ENCODE peak calls at places on chromosomes 3 and 15, in seven cellular contexts. A is NCI-H460, N is LoVo, I is pancreas, O is NCI-H82, G is lung microvascular endothelial cell, M is IMR-90. U is an unnamed sample.

GRCh38 chr15:57109005-57109404 is 190.6 kb downstream of the TCF12 start:
- DNase-seq in I (no peak), N (no peak), G (no peak), A (no peak), O (no peak), M (no peak), U (no peak)

GRCh38 chr3:134857356-134857755 is 62.3 kb downstream of the EPHB1 start:
- DNase-seq in G (no peak), N (no peak), O (no peak), I (no peak), A (no peak), M (no peak), U (no peak)

GRCh38 chr3:79086514-79086913 is 681.3 kb downstream of the ROBO1 start:
- DNase-seq in I (no peak), A (peak; percentile 25), N (peak; percentile 64), M (peak; percentile 63), G (peak; percentile 39), O (peak; percentile 82), U (peak; percentile 69)

GRCh38 chr15:31463521-31464102 is 137.0 kb downstream of the KLF13 start:
- DNase-seq in I (no peak), O (no peak), G (peak; percentile 72), M (no peak), N (no peak), A (no peak), U (no peak)

GRCh38 chr3:9007213-9007612 is 43.9 kb upstream of the RAD18 start:
- DNase-seq in O (no peak), G (no peak), M (no peak), N (no peak), I (no peak), A (no peak), U (no peak)

GRCh38 chr15:75234191-75234810 is 23.8 kb upstream of the GOLGA6C start:
- DNase-seq in N (no peak), G (no peak), A (no peak), M (no peak), O (no peak), I (no peak), U (no peak)

GRCh38 chr3:142315083-142315482 is 89.7 kb upstream of the GK5 start:
- DNase-seq in G (peak; percentile 21), A (no peak), I (no peak), M (peak; percentile 87), O (no peak), N (no peak), U (peak; percentile 86)

GRCh38 chr15:96337991-96338771 is 7.7 kb downstream of the NR2F2 start:
- DNase-seq in A (no peak), O (no peak), M (no peak), I (no peak), N (no peak), G (peak; percentile 30), U (no peak)

GRCh38 chr15:29048011-29048410 is 162.2 kb downstream of the APBA2 start:
- DNase-seq in G (no peak), I (no peak), O (no peak), N (no peak), A (no peak), M (no peak), U (no peak)

GRCh38 chr3:112002458-112002971 is 3.8 kb downstream of the TAGLN3 start:
- DNase-seq in G (peak; percentile 22), I (no peak), N (peak; percentile 19), M (peak; percentile 81), A (no peak), O (no peak), U (no peak)

GRCh38 chr3:197926418-197926817 is 23.6 kb upstream of the RPL35A start:
- DNase-seq in O (peak; percentile 33), G (no peak), M (no peak), I (no peak), N (no peak), A (no peak), U (no peak)

GRCh38 chr3:112634786-112635541 is 6.0 kb downstream of the CCDC80 start:
- DNase-seq in M (peak; percentile 33), G (no peak), I (no peak), O (peak; percentile 57), A (no peak), N (no peak), U (no peak)

GRCh38 chr3:17833786-17834559 is 91.5 kb upstream of the TBC1D5 start:
- DNase-seq in A (no peak), O (no peak), I (no peak), N (peak; percentile 19), G (no peak), M (no peak), U (no peak)

GRCh38 chr15:79065744-79066376 is 24.7 kb downstream of the RASGRF1 start:
- DNase-seq in O (no peak), N (no peak), A (no peak), I (no peak), G (no peak), M (no peak), U (no peak)

GRCh38 chr3:21789730-21790129 is 38.7 kb upstream of the ZNF385D start:
- DNase-seq in A (no peak), I (no peak), G (no peak), O (no peak), N (no peak), M (no peak), U (no peak)